ENCODE peak calls at places on chromosomes 4 and X, in seven cellular contexts. X is K562, M is ovary, T is breast epithelium, A is HCT116, F is upper lobe of left lung, K is prostate gland. E is an unnamed sample.

GRCh38 chr4:181157647-181158046 is 1085.6 kb upstream of the TENM3 start:
- DNase-seq in X (no peak), M (no peak), T (no peak), A (no peak), F (no peak), K (no peak), E (no peak)

GRCh38 chrX:1589356-1590130 is 1.9 kb upstream of the AKAP17A start:
- DNase-seq in X (no peak), M (no peak), T (no peak), A (no peak), F (no peak), K (no peak), E (no peak)

GRCh38 chr4:39908284-39908683 is 69.4 kb downstream of the PDS5A start:
- DNase-seq in X (no peak), M (no peak), T (no peak), A (no peak), F (no peak), K (no peak), E (no peak)

GRCh38 chr4:111602848-111603247 is 542.4 kb upstream of the FAM241A start:
- DNase-seq in X (no peak), M (no peak), T (no peak), A (peak), F (no peak), K (no peak), E (no peak)

GRCh38 chr4:42927946-42928345 is 35.4 kb downstream of the GRXCR1 start:
- DNase-seq in X (no peak), M (no peak), T (no peak), A (no peak), F (no peak), K (no peak), E (no peak)

GRCh38 chr4:86957214-86957613 is 22.4 kb downstream of the AFF1 start:
- DNase-seq in X (no peak), M (no peak), T (no peak), A (no peak), F (no peak), K (no peak), E (no peak)

GRCh38 chr4:9703391-9703790 is 78.0 kb upstream of the DRD5 start:
- DNase-seq in X (peak), M (peak), T (peak), A (peak), F (peak), K (peak), E (peak)

GRCh38 chr4:175542787-175543186 is 269.3 kb downstream of the GPM6A start:
- DNase-seq in X (no peak), M (no peak), T (no peak), A (no peak), F (no peak), K (no peak), E (no peak)

GRCh38 chrX:49977319-49978090 is 55.1 kb downstream of the CLCN5 start:
- DNase-seq in X (no peak), M (no peak), T (no peak), A (no peak), F (no peak), K (no peak), E (no peak)

GRCh38 chrX:38891641-38892413 is 90.6 kb downstream of the MID1IP1 start:
- DNase-seq in X (no peak), M (no peak), T (no peak), A (no peak), F (no peak), K (no peak), E (no peak)

GRCh38 chr4:83358410-83358809 is 23.8 kb upstream of the HPSE start:
- DNase-seq in X (no peak), M (no peak), T (no peak), A (no peak), F (no peak), K (no peak), E (no peak)

GRCh38 chr4:473575-474457 is 25.1 kb downstream of the ZNF721 start:
- DNase-seq in X (peak), M (peak), T (peak), A (peak), F (peak), K (peak), E (peak)
- TF ChIP-seq POLR2A in X (peak), M (peak), T (peak), A (peak), F (peak), K (peak), E (peak)

DNA sequence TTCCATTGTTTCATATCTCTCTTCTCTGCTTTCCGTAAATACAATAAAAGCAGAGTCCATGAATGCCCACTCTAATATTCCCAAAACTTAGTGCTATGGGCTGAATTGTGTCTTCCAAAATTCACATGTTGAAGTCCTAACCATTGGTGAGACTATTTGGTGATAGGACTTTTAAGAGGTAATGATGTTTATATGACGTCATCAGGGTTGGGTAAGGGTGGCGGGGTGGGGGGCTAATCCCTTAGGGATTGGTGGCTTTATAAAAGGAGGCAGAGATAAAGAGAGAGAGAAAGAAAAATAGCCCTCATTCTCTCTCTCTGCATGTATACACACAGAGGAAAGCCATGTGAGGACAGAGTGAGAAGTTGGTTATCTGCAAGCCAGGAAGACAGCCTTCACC is 722.2 kb downstream of the DMD start:
- DNase-seq in X (no peak), M (no peak), T (no peak), A (no peak), F (no peak), K (no peak), E (no peak)
- TF ChIP-seq POLR2A in X (no peak), M (no peak), T (no peak), A (no peak), F (no peak), K (no peak), E (no peak)

GRCh38 chrX:47483310-47484268 is 567 bp upstream of the ZNF41 start:
- DNase-seq in X (no peak), M (peak), T (no peak), A (no peak), F (peak), K (peak), E (no peak)

GRCh38 chrX:47484885-47485284 is 1.9 kb upstream of the ZNF41 start:
- DNase-seq in X (no peak), M (no peak), T (no peak), A (no peak), F (no peak), K (no peak), E (no peak)

GRCh38 chrX:47482065-47482511 is 934 bp downstream of the ZNF41 start:
- DNase-seq in X (no peak), M (no peak), T (no peak), A (no peak), F (no peak), K (no peak), E (no peak)

GRCh38 chrX:47481160-47481559 is 1.9 kb downstream of the ZNF41 start:
- DNase-seq in X (no peak), M (no peak), T (no peak), A (no peak), F (no peak), K (no peak), E (no peak)

DNA sequence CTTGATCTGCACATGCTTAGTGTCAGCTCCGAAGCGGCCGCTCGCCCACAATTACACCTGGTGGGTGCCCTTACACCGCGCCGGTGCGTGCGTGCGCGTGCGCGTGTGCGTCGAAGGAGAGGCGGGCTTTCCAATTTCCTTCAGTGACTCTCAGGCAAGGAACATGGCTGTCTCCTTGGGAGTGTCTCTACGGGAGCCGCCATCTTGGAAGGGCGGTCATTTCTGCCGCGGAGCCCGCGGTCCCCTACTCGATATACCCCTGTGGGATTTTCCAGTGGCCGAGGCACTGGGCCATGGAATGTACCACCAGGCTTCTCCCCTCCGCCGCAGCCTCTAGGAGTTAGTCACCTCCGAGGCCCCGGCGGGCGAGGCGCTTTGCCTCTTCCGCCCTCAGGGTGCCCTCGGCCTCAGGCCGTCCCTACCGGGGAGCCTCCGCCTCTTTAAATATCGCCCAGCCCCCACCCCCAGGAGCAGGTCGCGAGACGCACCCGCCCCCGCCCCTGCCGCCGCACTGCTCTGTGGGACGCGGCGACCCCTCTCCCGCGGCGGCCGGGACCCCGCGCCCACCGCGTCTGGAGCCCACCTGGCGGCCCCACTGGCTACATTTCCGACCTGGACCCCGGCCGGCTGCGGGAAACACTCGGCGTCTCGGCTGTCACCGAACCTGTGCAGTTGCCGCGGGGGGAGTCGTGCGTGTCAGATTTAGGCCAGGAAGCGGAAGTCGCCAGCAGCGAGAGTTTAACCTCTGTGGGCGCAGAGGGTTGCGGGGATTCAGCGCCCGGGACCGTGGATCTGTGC is at the start of gene ZNF41:
- DNase-seq in X (peak), M (peak), T (peak), A (peak), F (peak), K (peak), E (peak)
- TF ChIP-seq POLR2A in X (peak), M (no peak), T (no peak), A (no peak), F (peak), K (peak), E (peak)

GRCh38 chrX:23742174-23742692 is 843 bp downstream of the ACOT9 start:
- DNase-seq in X (no peak), M (peak), T (peak), A (no peak), F (peak), K (peak), E (no peak)
- TF ChIP-seq POLR2A in X (no peak), M (peak), T (no peak), A (no peak), F (no peak), K (no peak), E (no peak)

GRCh38 chr4:81314196-81314896 is 99.3 kb upstream of the PRKG2 start:
- DNase-seq in X (no peak), M (no peak), T (no peak), A (no peak), F (peak), K (no peak), E (no peak)
- TF ChIP-seq POLR2A in X (no peak), M (no peak), T (no peak), A (no peak), F (no peak), K (no peak), E (no peak)

GRCh38 chrX:40513012-40513411 is 67.8 kb upstream of the ATP6AP2 start:
- DNase-seq in X (no peak), M (no peak), T (no peak), A (no peak), F (no peak), K (no peak), E (no peak)
- TF ChIP-seq POLR2A in X (no peak), M (no peak), T (no peak), A (no peak), F (no peak), K (no peak), E (no peak)

GRCh38 chr4:6673660-6674499 is 19.8 kb upstream of the S100P start:
- DNase-seq in X (peak), M (peak), T (peak), A (peak), F (peak), K (peak), E (peak)
- TF ChIP-seq POLR2A in X (peak), M (no peak), T (no peak), A (no peak), F (peak), K (peak), E (peak)